ENCODE peak calls at places on chromosomes 6 and 20, in four cellular contexts. F is HCT116, D is K562, R is SK-N-SH. G is an unnamed sample.

GRCh38 chr6:31070711-31071197 is 41.6 kb downstream of the C6orf15 start:
- DNase-seq in F (peak), R (no peak), D (peak), G (peak)

GRCh38 chr6:13480631-13481501 is 6.5 kb downstream of the GFOD1 start:
- DNase-seq in F (no peak), R (no peak), D (peak), G (no peak)

GRCh38 chr6:150586850-150587359 is 12.8 kb upstream of the PLEKHG1 start:
- DNase-seq in F (no peak), R (no peak), D (no peak), G (no peak)

GRCh38 chr6:132401120-132401940 is at the start of gene MOXD1:
- DNase-seq in R (peak), F (no peak), D (peak), G (no peak)

GRCh38 chr6:134172020-134172766 is 119.8 kb upstream of the SLC2A12 start:
- DNase-seq in F (no peak), R (no peak), D (no peak), G (no peak)

GRCh38 chr20:50032955-50033666 is 50.3 kb downstream of the SNAI1 start:
- DNase-seq in D (no peak), R (no peak), F (no peak), G (no peak)

GRCh38 chr20:25230177-25230831 is 17.6 kb upstream of the PYGB start:
- DNase-seq in D (no peak), R (no peak), F (no peak), G (no peak)

GRCh38 chr6:160519603-160520042 is 144.5 kb downstream of the LPA start:
- DNase-seq in F (peak), D (no peak), R (no peak), G (no peak)

GRCh38 chr6:128259036-128259734 is 261.2 kb downstream of the PTPRK start:
- DNase-seq in D (no peak), F (no peak), R (no peak), G (no peak)

GRCh38 chr6:10000461-10000992 is 414.3 kb downstream of the TFAP2A start:
- DNase-seq in F (no peak), D (no peak), R (no peak), G (no peak)

GRCh38 chr6:122778961-122779671 is 400 bp upstream of the FABP7 start:
- DNase-seq in F (no peak), D (no peak), R (no peak), G (no peak)

GRCh38 chr6:170066679-170067078 is 224.2 kb downstream of the DLL1 start:
- DNase-seq in R (no peak), F (no peak), D (no peak), G (no peak)

GRCh38 chr6:28107506-28107905 is 16.9 kb upstream of the ZSCAN16 start:
- DNase-seq in R (no peak), F (no peak), D (no peak), G (no peak)

GRCh38 chr20:3229158-3229557 is 9.8 kb downstream of the SLC4A11 start:
- DNase-seq in F (no peak), R (no peak), D (no peak), G (no peak)

GRCh38 chr6:107419747-107420146 is 39.6 kb downstream of the PDSS2 start:
- DNase-seq in F (no peak), R (no peak), D (no peak), G (no peak)

GRCh38 chr20:31406115-31406514 is at the start of gene DEFB121:
- DNase-seq in R (no peak), D (no peak), F (no peak), G (no peak)

GRCh38 chr20:34390769-34391447 is 27.8 kb downstream of the ITCH start:
- DNase-seq in F (peak), D (peak), R (no peak), G (peak)

GRCh38 chr20:30611239-30611984 is 646.1 kb upstream of the DEFB115 start:
- DNase-seq in F (no peak), D (no peak), R (no peak), G (no peak)

GRCh38 chr6:119215309-119215708 is 134.3 kb downstream of the MAN1A1 start:
- DNase-seq in F (no peak), D (no peak), R (no peak), G (no peak)

GRCh38 chr6:129875610-129876515 is 14.7 kb upstream of the TMEM244 start:
- DNase-seq in D (no peak), F (no peak), R (no peak), G (no peak)

GRCh38 chr6:124958149-124958548 is 4.1 kb upstream of the RNF217 start:
- DNase-seq in F (no peak), R (no peak), D (no peak), G (no peak)

GRCh38 chr6:74731204-74731603 is 474.6 kb downstream of the COL12A1 start:
- DNase-seq in F (no peak), R (no peak), D (no peak), G (no peak)

GRCh38 chr6:89547286-89547685 is 91.3 kb downstream of the LYRM2 start:
- DNase-seq in D (no peak), R (no peak), F (no peak), G (no peak)

GRCh38 chr6:40903456-40903855 is 135.6 kb downstream of the UNC5CL start:
- DNase-seq in R (no peak), D (no peak), F (no peak), G (no peak)

GRCh38 chr20:52473171-52473570 is 281.6 kb upstream of the ZFP64 start:
- DNase-seq in F (no peak), R (no peak), D (no peak), G (no peak)

GRCh38 chr6:100988391-100988999 is 107.4 kb upstream of the ASCC3 start:
- DNase-seq in F (no peak), D (no peak), R (no peak), G (peak)

GRCh38 chr20:39812116-39812515 is 850.0 kb downstream of the DHX35 start:
- DNase-seq in D (no peak), R (no peak), F (no peak), G (no peak)

GRCh38 chr6:153511896-153512496 is 380.9 kb upstream of the RGS17 start:
- DNase-seq in R (peak), F (peak), D (peak), G (peak)

GRCh38 chr6:167666571-167667203 is 160.0 kb upstream of the AFDN start:
- DNase-seq in D (no peak), R (no peak), F (no peak), G (no peak)

GRCh38 chr6:148494226-148494625 is 151.6 kb downstream of the SASH1 start:
- DNase-seq in D (no peak), F (no peak), R (no peak), G (no peak)

GRCh38 chr6:148492654-148493290 is 150.1 kb downstream of the SASH1 start:
- DNase-seq in F (no peak), R (no peak), D (no peak), G (no peak)

GRCh38 chr6:148495029-148495428 is 152.4 kb downstream of the SASH1 start:
- DNase-seq in F (no peak), R (no peak), D (no peak), G (no peak)

GRCh38 chr6:148493374-148493773 is 150.7 kb downstream of the SASH1 start:
- DNase-seq in F (no peak), D (no peak), R (no peak), G (no peak)

DNA sequence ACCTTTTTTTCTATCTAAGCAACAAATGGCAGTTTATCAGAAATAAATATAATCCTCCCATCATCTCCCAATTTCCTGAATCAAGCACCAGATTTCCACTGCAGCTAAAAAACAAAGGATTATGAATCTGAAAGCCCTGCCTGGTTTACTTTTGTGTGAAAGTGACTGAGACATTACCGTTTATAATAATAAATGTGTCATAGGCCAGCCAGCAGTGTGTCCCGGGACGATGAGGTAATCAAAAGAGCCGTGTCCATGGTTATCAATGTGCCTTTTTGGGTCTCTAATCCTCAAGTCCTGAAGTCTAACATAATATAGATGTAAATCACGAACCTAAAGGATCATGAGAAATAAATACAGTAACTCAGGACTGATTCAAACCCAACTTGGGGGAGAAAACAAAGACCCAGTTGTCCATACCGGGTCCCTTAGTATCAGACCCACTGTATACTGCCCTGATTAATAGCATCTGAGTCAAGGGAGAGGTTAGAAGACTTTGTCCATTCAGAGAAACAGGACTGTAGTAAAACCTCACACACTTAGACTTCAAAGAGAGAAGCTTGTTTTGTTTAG is 149.1 kb downstream of the SASH1 start:
- DNase-seq in R (no peak), D (no peak), F (no peak), G (no peak)
- TF ChIP-seq JUND in R (no peak), D (no peak), F (no peak), G (no peak)

DNA sequence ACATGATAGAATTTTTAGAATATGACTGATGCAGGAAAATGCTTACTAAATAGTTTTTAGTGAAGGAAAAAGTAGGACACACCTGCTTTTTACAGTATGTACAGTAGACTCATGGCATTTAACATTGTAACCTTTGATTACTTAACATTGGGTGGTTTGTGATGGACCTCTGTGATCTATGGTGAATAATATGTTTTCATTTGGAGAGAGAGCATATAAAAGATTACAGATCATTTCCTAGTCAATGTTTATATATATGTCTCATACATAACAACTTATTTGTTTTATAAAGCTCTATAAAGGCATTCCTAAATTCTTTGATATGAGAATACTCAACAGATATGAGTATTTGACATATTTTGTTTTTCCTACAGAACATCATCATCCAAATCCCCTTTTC is 129.3 kb upstream of the PDE7B start:
- DNase-seq in F (no peak), D (no peak), R (no peak), G (no peak)
- TF ChIP-seq JUND in F (no peak), D (no peak), R (no peak), G (no peak)

DNA sequence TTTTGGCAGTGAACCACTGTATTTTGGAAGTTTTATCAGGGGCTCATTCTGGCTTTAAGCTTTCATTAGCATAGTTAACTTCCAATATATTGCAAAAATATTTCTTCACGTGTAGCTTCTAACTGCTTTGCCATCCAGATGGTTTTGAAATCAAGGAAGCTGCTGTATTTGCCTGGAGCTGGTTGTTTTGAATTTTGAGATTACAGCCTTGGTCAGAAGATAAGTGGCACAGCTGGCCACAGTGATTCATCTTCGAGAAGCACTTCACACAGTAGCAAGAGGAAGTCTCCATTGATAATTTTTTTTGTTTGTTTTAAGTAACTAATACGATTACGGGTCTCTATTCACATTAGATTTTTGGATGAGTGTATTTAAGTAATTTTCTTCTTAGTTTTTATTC is 3.8 kb downstream of the APCDD1L start:
- DNase-seq in F (no peak), D (no peak), R (peak), G (no peak)
- TF ChIP-seq JUND in F (no peak), D (no peak), R (no peak), G (no peak)

GRCh38 chr20:11652128-11652527 is 265.6 kb upstream of the BTBD3 start:
- DNase-seq in F (no peak), R (no peak), D (no peak), G (no peak)

GRCh38 chr20:11651138-11651537 is 266.6 kb upstream of the BTBD3 start:
- DNase-seq in R (no peak), F (no peak), D (no peak), G (no peak)

GRCh38 chr20:11651647-11652046 is 266.0 kb upstream of the BTBD3 start:
- DNase-seq in R (no peak), F (no peak), D (no peak), G (no peak)

DNA sequence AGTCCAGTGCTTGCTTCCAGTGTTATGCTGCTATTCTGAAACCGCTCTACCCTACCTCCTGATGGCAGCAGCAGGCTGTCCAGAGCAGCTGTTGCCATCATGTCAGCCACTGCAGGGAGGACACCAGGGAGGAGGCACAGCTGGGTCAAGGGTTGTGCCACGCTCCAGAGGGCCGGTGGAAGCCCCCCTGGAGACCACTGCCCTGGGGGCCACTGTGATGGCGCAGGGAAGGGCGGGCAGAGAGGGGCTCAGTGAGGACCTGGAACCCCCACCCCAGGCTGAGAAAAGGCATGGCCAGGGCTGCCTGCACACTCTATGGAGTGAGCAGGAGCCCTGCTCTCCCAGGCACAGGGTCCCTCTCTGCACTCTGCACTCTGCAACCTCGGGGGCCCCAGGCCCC is 271.3 kb upstream of the BTBD3 start:
- DNase-seq in R (no peak), D (no peak), F (no peak), G (no peak)
- TF ChIP-seq JUND in R (no peak), D (no peak), F (no peak), G (no peak)

GRCh38 chr20:58328836-58329235 is 19.3 kb downstream of the RAB22A start:
- DNase-seq in D (no peak), F (no peak), R (no peak), G (no peak)
- TF ChIP-seq JUND in D (no peak), F (no peak), R (no peak), G (no peak)

DNA sequence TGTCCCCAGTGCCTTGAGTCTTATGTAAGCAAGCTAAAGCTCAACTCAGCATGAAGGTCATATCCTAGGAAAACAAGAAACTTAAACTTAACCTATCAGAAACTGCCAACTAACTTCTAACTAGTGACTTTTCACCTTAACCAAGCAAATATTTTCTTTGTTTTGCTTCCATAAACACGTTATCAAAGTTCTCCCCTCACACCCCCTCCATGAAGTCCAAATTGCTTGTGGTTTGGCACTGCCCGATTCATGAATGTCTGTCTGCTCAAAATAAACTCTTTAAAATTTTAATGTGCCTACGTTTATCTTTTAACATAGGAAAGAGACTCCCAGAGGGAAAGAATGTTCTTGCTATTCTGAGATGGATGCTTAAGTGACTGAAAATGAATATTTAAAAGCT is 34.9 kb downstream of the GSTA2 start:
- DNase-seq in F (no peak), R (no peak), D (no peak), G (no peak)
- TF ChIP-seq JUND in F (no peak), R (no peak), D (no peak), G (no peak)

GRCh38 chr20:1664911-1665310 is 7.3 kb upstream of the SIRPG start:
- DNase-seq in R (no peak), D (no peak), F (no peak), G (no peak)
- TF ChIP-seq JUND in R (no peak), D (no peak), F (no peak), G (no peak)